ENCODE peak calls at places on chromosomes 6 and 20, in five cellular contexts. V, A, H, P and W are unnamed samples.

GRCh38 chr6:37612475-37612874 is 85.2 kb downstream of the MDGA1 start:
- DNase-seq in V (no peak), A (no peak), H (no peak), P (no peak), W (no peak)

GRCh38 chr6:120354452-120355098 is 979.7 kb downstream of the TBC1D32 start:
- DNase-seq in V (no peak), A (no peak), H (no peak), P (no peak), W (no peak)

GRCh38 chr6:125252891-125253290 is 48.9 kb downstream of the HDDC2 start:
- DNase-seq in V (no peak), A (no peak), H (peak), P (no peak), W (no peak)

GRCh38 chr20:38034108-38034649 is 633 bp downstream of the RPRD1B start:
- DNase-seq in V (no peak), A (no peak), H (no peak), P (no peak), W (no peak)

GRCh38 chr20:1323830-1324597 is 4.9 kb downstream of the SDCBP2 start:
- DNase-seq in V (no peak), A (no peak), H (no peak), P (no peak), W (no peak)

GRCh38 chr6:155066371-155066770 is 71.3 kb downstream of the TIAM2 start:
- DNase-seq in V (no peak), A (no peak), H (no peak), P (no peak), W (no peak)

GRCh38 chr6:26159417-26160273 is 72.4 kb downstream of the HFE start:
- DNase-seq in V (no peak), A (no peak), H (no peak), P (no peak), W (no peak)

GRCh38 chr6:15331143-15331542 is 85.3 kb downstream of the JARID2 start:
- DNase-seq in V (no peak), A (no peak), H (no peak), P (no peak), W (no peak)